ENCODE peak calls at places on chromosomes 16 and 17, in four cellular contexts. J, X, N and G are unnamed samples.

GRCh38 chr16:84511180-84511800 is 6.8 kb upstream of the MEAK7 start:
- DNase-seq in J (peak), X (peak), N (peak), G (peak)

GRCh38 chr16:67277999-67278772 is 1.1 kb upstream of the PLEKHG4 start:
- DNase-seq in J (peak), X (no peak), N (peak), G (peak)

GRCh38 chr17:58172369-58173071 is 5.7 kb downstream of the OR4D2 start:
- DNase-seq in J (peak), X (peak), N (no peak), G (peak)

GRCh38 chr17:19897901-19898300 is 30.2 kb upstream of the ULK2 start:
- DNase-seq in J (no peak), X (peak), N (peak), G (peak)

GRCh38 chr16:78175287-78175686 is 75.8 kb downstream of the WWOX start:
- DNase-seq in J (no peak), X (no peak), N (no peak), G (no peak)

GRCh38 chr16:23160574-23160973 is 11.3 kb upstream of the USP31 start:
- DNase-seq in J (no peak), X (no peak), N (no peak), G (no peak)

GRCh38 chr17:2025622-2026309 is 632 bp upstream of the RTN4RL1 start:
- DNase-seq in J (peak), X (peak), N (peak), G (peak)

GRCh38 chr17:76725580-76726230 is 701 bp downstream of the JMJD6 start:
- DNase-seq in J (peak), X (peak), N (peak), G (peak)

GRCh38 chr17:61389670-61390478 is 9.8 kb upstream of the TBX2 start:
- DNase-seq in J (peak), X (peak), N (peak), G (no peak)

GRCh38 chr17:56389356-56389755 is 204.1 kb upstream of the NOG start:
- DNase-seq in J (no peak), X (no peak), N (no peak), G (no peak)

GRCh38 chr16:4913130-4913773 is 23.7 kb downstream of the PPL start:
- DNase-seq in J (no peak), X (no peak), N (no peak), G (no peak)

GRCh38 chr17:65660947-65661346 is 99.5 kb upstream of the AXIN2 start:
- DNase-seq in J (no peak), X (peak), N (peak), G (no peak)

GRCh38 chr16:30041841-30042240 is 10.8 kb upstream of the TLCD3B start:
- DNase-seq in J (no peak), X (no peak), N (no peak), G (no peak)

GRCh38 chr16:392450-393027 is 4.5 kb upstream of the NME4 start:
- DNase-seq in J (peak), X (no peak), N (no peak), G (no peak)

GRCh38 chr17:51372345-51373004 is 112.1 kb downstream of the UTP18 start:
- DNase-seq in J (peak), X (peak), N (peak), G (peak)

GRCh38 chr17:34547453-34548063 is 31.8 kb upstream of the TMEM132E start:
- DNase-seq in J (no peak), X (no peak), N (no peak), G (no peak)

GRCh38 chr16:48136547-48137360 is 19.0 kb downstream of the ABCC12 start:
- DNase-seq in J (no peak), X (no peak), N (no peak), G (no peak)

GRCh38 chr17:17972126-17972951 is at the start of the genes DRC3 and TOM1L2:
- DNase-seq in J (peak), X (peak), N (peak), G (peak)

GRCh38 chr17:69239611-69240010 is 11.0 kb upstream of the ABCA10 start:
- DNase-seq in J (no peak), X (no peak), N (no peak), G (no peak)

GRCh38 chr16:14111713-14112538 is 40.8 kb downstream of the MRTFB start:
- DNase-seq in J (no peak), X (no peak), N (peak), G (no peak)

GRCh38 chr16:67775273-67775672 is 31.1 kb downstream of the RANBP10 start:
- DNase-seq in J (no peak), X (no peak), N (no peak), G (no peak)

GRCh38 chr17:8016632-8017424 is 14.4 kb downstream of the GUCY2D start:
- DNase-seq in J (peak), X (peak), N (no peak), G (peak)

GRCh38 chr16:70747703-70748631 is 53.0 kb downstream of the VAC14 start:
- DNase-seq in J (no peak), X (no peak), N (no peak), G (peak)

GRCh38 chr16:30526137-30526822 is at the start of gene ZNF768:
- DNase-seq in J (peak), X (peak), N (peak), G (peak)

GRCh38 chr17:81885869-81886548 is 5.4 kb downstream of the ALYREF start:
- DNase-seq in J (no peak), X (no peak), N (peak), G (peak)

GRCh38 chr17:82648761-82649474 is 674 bp upstream of the WDR45B start:
- DNase-seq in J (peak), X (peak), N (peak), G (no peak)

GRCh38 chr16:86117235-86117634 is 218.3 kb downstream of the IRF8 start:
- DNase-seq in J (no peak), X (no peak), N (no peak), G (no peak)

GRCh38 chr17:79966681-79967080 is 69.0 kb downstream of the TBC1D16 start:
- DNase-seq in J (no peak), X (no peak), N (no peak), G (no peak)

GRCh38 chr16:67228034-67228785 is 1.3 kb downstream of the TMEM208 start:
- DNase-seq in J (no peak), X (no peak), N (no peak), G (no peak)

GRCh38 chr17:76405607-76405966 is 21.2 kb downstream of the SPHK1 start:
- DNase-seq in J (no peak), X (no peak), N (no peak), G (no peak)

GRCh38 chr17:30477758-30478115 is 529 bp downstream of the GOSR1 start:
- DNase-seq in J (no peak), X (peak), N (no peak), G (no peak)

GRCh38 chr17:27355419-27355818 is 61.5 kb downstream of the WSB1 start:
- DNase-seq in J (no peak), X (no peak), N (no peak), G (no peak)

GRCh38 chr17:78648293-78648692 is 71.1 kb upstream of the DNAH17 start:
- DNase-seq in J (no peak), X (no peak), N (no peak), G (no peak)

GRCh38 chr16:27374794-27375499 is 27.0 kb upstream of the IL21R start:
- DNase-seq in J (peak), X (peak), N (peak), G (peak)

GRCh38 chr17:44376124-44376523 is 12.5 kb upstream of the FAM171A2 start:
- DNase-seq in J (peak), X (no peak), N (peak), G (peak)